ENCODE peak calls at places on chromosome 1, in nine cellular contexts. L, O, Q, N, G, I, K, X and A are unnamed samples.

GRCh38 chr1:99652881-99653281 is 7.0 kb downstream of the PALMD start:
- DNase-seq in N (no peak), Q (no peak), G (no peak), I (no peak), O (no peak), L (no peak), X (no peak), K (no peak), A (no peak)

GRCh38 chr1:70659891-70660290 is 248.8 kb downstream of the CTH start:
- DNase-seq in N (no peak), I (no peak), O (no peak), L (no peak), Q (no peak), K (no peak), G (no peak), X (no peak), A (no peak)

GRCh38 chr1:71242239-71242638 is 161.4 kb upstream of the ZRANB2 start:
- DNase-seq in I (no peak), O (no peak), G (no peak), Q (no peak), K (peak; percentile 10), N (no peak), L (no peak), X (no peak), A (no peak)

GRCh38 chr1:109252893-109253802 is 3.8 kb downstream of the CELSR2 start:
- DNase-seq in K (no peak), N (peak; percentile 37), X (no peak), I (no peak), O (no peak), Q (peak; percentile 22), G (no peak), L (peak; percentile 58), A (no peak)

GRCh38 chr1:236868625-236869467 is 73.8 kb downstream of the MTR start:
- DNase-seq in X (peak; percentile 40), N (peak; percentile 49), O (no peak), Q (no peak), I (peak; percentile 58), K (peak; percentile 77), L (peak; percentile 78), G (peak; percentile 58), A (peak; percentile 84)

GRCh38 chr1:15148975-15149374 is 4.6 kb upstream of the TMEM51 start:
- DNase-seq in I (no peak), O (no peak), Q (no peak), G (no peak), X (no peak), N (no peak), K (no peak), L (no peak), A (no peak)

GRCh38 chr1:164804366-164804765 is 245.4 kb downstream of the PBX1 start:
- DNase-seq in K (peak; percentile 68), N (no peak), Q (no peak), G (no peak), L (no peak), I (no peak), X (no peak), O (no peak), A (no peak)

GRCh38 chr1:204568576-204569206 is 52.5 kb downstream of the MDM4 start:
- DNase-seq in I (no peak), O (no peak), K (no peak), X (no peak), L (no peak), G (no peak), N (no peak), Q (no peak), A (no peak)

GRCh38 chr1:163824006-163824405 is 502.3 kb downstream of the NUF2 start:
- DNase-seq in X (no peak), N (no peak), G (no peak), K (peak; percentile 43), O (peak; percentile 80), L (no peak), Q (peak; percentile 13), I (no peak), A (no peak)

GRCh38 chr1:38376577-38376976 is 330.0 kb upstream of the POU3F1 start:
- DNase-seq in K (no peak), O (no peak), Q (no peak), N (no peak), I (no peak), X (no peak), L (no peak), G (no peak), A (peak; percentile 54)

GRCh38 chr1:110310300-110310699 is 28.9 kb upstream of the RBM15 start:
- DNase-seq in O (no peak), I (no peak), X (no peak), N (no peak), K (no peak), L (no peak), Q (no peak), G (no peak), A (no peak)

GRCh38 chr1:56626546-56626945 is 18.6 kb upstream of the PRKAA2 start:
- DNase-seq in L (no peak), N (no peak), O (peak; percentile 46), I (no peak), Q (no peak), X (no peak), G (no peak), K (peak; percentile 61), A (no peak)

GRCh38 chr1:100455478-100456072 is 82.4 kb upstream of the GPR88 start:
- DNase-seq in O (no peak), I (peak; percentile 23), L (no peak), Q (no peak), G (no peak), K (peak; percentile 16), N (no peak), X (no peak), A (peak; percentile 70)

GRCh38 chr1:23930861-23931471 is 17.8 kb upstream of the CNR2 start:
- DNase-seq in X (no peak), L (peak; percentile 4), I (no peak), N (no peak), Q (no peak), G (no peak), K (peak; percentile 59), O (peak; percentile 78), A (peak; percentile 89)

GRCh38 chr1:55930931-55931271 is 648.5 kb downstream of the PLPP3 start:
- DNase-seq in N (no peak), K (no peak), O (no peak), L (no peak), Q (no peak), I (no peak), G (no peak), X (no peak), A (no peak)

GRCh38 chr1:69861641-69862040 is 293.9 kb downstream of the LRRC7 start:
- DNase-seq in X (no peak), I (no peak), Q (no peak), K (no peak), N (no peak), O (no peak), G (no peak), L (no peak), A (no peak)

GRCh38 chr1:31745071-31745897 is 18.9 kb downstream of the ADGRB2 start:
- DNase-seq in Q (peak; percentile 75), L (peak; percentile 94), I (peak; percentile 72), X (peak; percentile 45), K (peak; percentile 53), G (peak; percentile 58), N (peak; percentile 74), O (no peak), A (peak; percentile 91)

GRCh38 chr1:50976111-50976889 is 6.3 kb downstream of the CDKN2C start:
- DNase-seq in K (no peak), Q (peak; percentile 28), G (no peak), L (peak; percentile 28), N (peak; percentile 74), X (no peak), O (no peak), I (no peak), A (peak; percentile 55)

GRCh38 chr1:10508511-10508951 is 33.8 kb downstream of the PEX14 start:
- DNase-seq in K (peak; percentile 57), L (no peak), I (no peak), X (no peak), O (no peak), Q (no peak), N (no peak), G (no peak), A (no peak)

GRCh38 chr1:212514782-212515181 is 82.1 kb downstream of the NENF start:
- DNase-seq in K (no peak), I (no peak), Q (no peak), N (no peak), L (no peak), G (no peak), X (no peak), O (no peak), A (no peak)

GRCh38 chr1:78830321-78830720 is 176.2 kb downstream of the ADGRL4 start:
- DNase-seq in I (no peak), O (no peak), Q (no peak), G (no peak), L (no peak), K (no peak), N (no peak), X (no peak), A (no peak)

GRCh38 chr1:117673405-117673804 is 67.6 kb downstream of the TENT5C start:
- DNase-seq in K (peak; percentile 90), G (no peak), X (no peak), I (no peak), Q (no peak), O (peak; percentile 24), N (no peak), L (no peak), A (no peak)

GRCh38 chr1:94805912-94806311 is 14.2 kb upstream of the SLC44A3 start:
- DNase-seq in G (peak; percentile 63), L (peak; percentile 58), O (no peak), Q (peak; percentile 68), I (peak; percentile 12), K (peak; percentile 61), N (peak; percentile 70), X (peak; percentile 33), A (peak; percentile 78)

GRCh38 chr1:18110598-18110939 is 3.0 kb downstream of the IGSF21 start:
- DNase-seq in K (no peak), O (no peak), G (no peak), L (no peak), I (no peak), Q (no peak), N (no peak), X (no peak), A (no peak)
- H3K27me3 ChIP-seq in K (peaks cover 49% of the 10 kb centered on the region), O (peaks cover 47% of the 10 kb centered on the region), G (no peaks in the 10 kb centered on the region), L (peaks cover 41% of the 10 kb centered on the region), I (peaks cover 75% of the 10 kb centered on the region), Q (no peaks in the 10 kb centered on the region), N (peaks cover 42% of the 10 kb centered on the region), X (peaks cover 71% of the 10 kb centered on the region), A (no peaks in the 10 kb centered on the region)

GRCh38 chr1:228046421-228047182 is 35.9 kb upstream of the ARF1 start:
- DNase-seq in K (no peak), O (no peak), N (no peak), X (no peak), L (no peak), G (no peak), I (no peak), Q (no peak), A (no peak)
- H3K27me3 ChIP-seq in K (peaks cover 22% of the 10 kb centered on the region), O (peaks cover 8% of the 10 kb centered on the region), N (no peaks in the 10 kb centered on the region), X (no peaks in the 10 kb centered on the region), L (peaks cover 74% of the 10 kb centered on the region), G (no peaks in the 10 kb centered on the region), I (peaks cover 13% of the 10 kb centered on the region), Q (no peaks in the 10 kb centered on the region), A (no peaks in the 10 kb centered on the region)

GRCh38 chr1:234838182-234838581 is 228.2 kb upstream of the IRF2BP2 start:
- DNase-seq in X (no peak), K (no peak), I (no peak), N (no peak), G (no peak), O (no peak), L (no peak), Q (no peak), A (no peak)
- H3K27me3 ChIP-seq in X (no peaks in the 10 kb centered on the region), K (no peaks in the 10 kb centered on the region), I (no peaks in the 10 kb centered on the region), N (peaks cover 3% of the 10 kb centered on the region), G (no peaks in the 10 kb centered on the region), O (no peaks in the 10 kb centered on the region), L (no peaks in the 10 kb centered on the region), Q (no peaks in the 10 kb centered on the region), A (no peaks in the 10 kb centered on the region)

GRCh38 chr1:43344267-43344666 is 6.6 kb downstream of the MPL start:
- DNase-seq in N (no peak), Q (no peak), X (no peak), L (no peak), G (no peak), I (no peak), K (no peak), O (no peak), A (no peak)
- H3K27me3 ChIP-seq in N (no peaks in the 10 kb centered on the region), Q (no peaks in the 10 kb centered on the region), X (no peaks in the 10 kb centered on the region), L (peaks cover 6% of the 10 kb centered on the region), G (no peaks in the 10 kb centered on the region), I (peaks cover 12% of the 10 kb centered on the region), K (peaks cover 8% of the 10 kb centered on the region), O (peaks cover 13% of the 10 kb centered on the region), A (no peaks in the 10 kb centered on the region)